ENCODE peak calls at places on chromosomes 16 and 17, in seven cellular contexts. L is T-cell, X is AG20443, P is iris pigment epithelial cell, B is ovary, G is endothelial cell, I is HS-27A. F is an unnamed sample.

GRCh38 chr17:37774508-37774907 is 29.6 kb upstream of the HNF1B start:
- DNase-seq in L (no peak), X (no peak), P (no peak), B (no peak), G (no peak), I (no peak), F (no peak)

GRCh38 chr17:303161-303560 is 49.4 kb downstream of the RPH3AL start:
- DNase-seq in L (no peak), X (no peak), P (no peak), B (peak), G (no peak), I (no peak), F (no peak)

GRCh38 chr16:60989592-60989991 is 1046.6 kb downstream of the CDH8 start:
- DNase-seq in L (no peak), X (no peak), P (no peak), B (no peak), G (no peak), I (no peak), F (no peak)

GRCh38 chr16:49617710-49618330 is 238.1 kb downstream of the ZNF423 start:
- DNase-seq in L (no peak), X (no peak), P (no peak), B (peak), G (no peak), I (no peak), F (no peak)

GRCh38 chr17:64355536-64356303 is 34.9 kb downstream of the PECAM1 start:
- DNase-seq in L (no peak), X (no peak), P (peak), B (no peak), G (no peak), I (no peak), F (no peak)

GRCh38 chr17:70040336-70040735 is 34.7 kb upstream of the KCNJ16 start:
- DNase-seq in L (no peak), X (no peak), P (peak), B (no peak), G (no peak), I (no peak), F (no peak)

GRCh38 chr16:73058616-73059409 is 10.9 kb upstream of the ZFHX3 start:
- DNase-seq in L (no peak), X (peak), P (peak), B (peak), G (peak), I (no peak), F (peak)

GRCh38 chr16:822909-823297 is 22.4 kb upstream of the GNG13 start:
- DNase-seq in L (no peak), X (no peak), P (no peak), B (no peak), G (no peak), I (no peak), F (no peak)

GRCh38 chr17:28901866-28902818 is 737 bp downstream of the DHRS13 start:
- DNase-seq in L (no peak), X (peak), P (no peak), B (peak), G (peak), I (no peak), F (no peak)

GRCh38 chr16:11964761-11965539 is at the start of gene TNFRSF17:
- DNase-seq in L (no peak), X (no peak), P (peak), B (no peak), G (no peak), I (no peak), F (no peak)

GRCh38 chr16:88983771-88984687 is 7.0 kb upstream of the CBFA2T3 start:
- DNase-seq in L (no peak), X (no peak), P (no peak), B (no peak), G (no peak), I (no peak), F (no peak)

GRCh38 chr17:64217249-64217652 is 45.8 kb downstream of the TEX2 start:
- DNase-seq in L (no peak), X (no peak), P (no peak), B (no peak), G (no peak), I (no peak), F (no peak)

GRCh38 chr17:39001703-39002637 is 34.8 kb upstream of the FBXO47 start:
- DNase-seq in L (no peak), X (peak), P (peak), B (peak), G (no peak), I (no peak), F (peak)

GRCh38 chr17:68352041-68352440 is 60.7 kb downstream of the ARSG start:
- DNase-seq in L (no peak), X (no peak), P (no peak), B (no peak), G (no peak), I (no peak), F (no peak)

GRCh38 chr17:67629963-67630320 is 87.8 kb upstream of the NOL11 start:
- DNase-seq in L (no peak), X (peak), P (peak), B (no peak), G (no peak), I (no peak), F (no peak)

GRCh38 chr17:57518587-57519118 is 226.4 kb downstream of the CCDC182 start:
- DNase-seq in L (no peak), X (no peak), P (no peak), B (no peak), G (no peak), I (no peak), F (no peak)

GRCh38 chr16:89291776-89292175 is 74.3 kb downstream of the ZNF778 start:
- DNase-seq in L (no peak), X (no peak), P (no peak), B (no peak), G (no peak), I (no peak), F (no peak)

GRCh38 chr16:77197747-77198146 is 1.5 kb upstream of the SYCE1L start:
- DNase-seq in L (no peak), X (no peak), P (no peak), B (no peak), G (no peak), I (no peak), F (no peak)

GRCh38 chr16:10741844-10742243 is 1.8 kb upstream of the NUBP1 start:
- DNase-seq in L (no peak), X (no peak), P (no peak), B (peak), G (no peak), I (no peak), F (no peak)

GRCh38 chr17:82859431-82860403 is 19.9 kb upstream of the ZNF750 start:
- DNase-seq in L (peak), X (peak), P (peak), B (no peak), G (no peak), I (peak), F (no peak)